ENCODE peak calls at places on chromosomes 12 and 14, in four cellular contexts. S, E, I and W are unnamed samples.

GRCh38 chr12:21925296-21925913 is 15.8 kb downstream of the ABCC9 start:
- DNase-seq in S (no peak), E (no peak), I (no peak), W (no peak)

GRCh38 chr14:99516156-99517045 is 35.2 kb downstream of the CCNK start:
- DNase-seq in S (no peak), E (no peak), I (no peak), W (no peak)

GRCh38 chr12:120687570-120688289 is 781 bp downstream of the MLEC start:
- DNase-seq in S (no peak), E (no peak), I (peak), W (peak)

GRCh38 chr12:1583421-1584078 is 10.8 kb downstream of the FBXL14 start:
- DNase-seq in S (peak), E (peak), I (peak), W (peak)

GRCh38 chr12:96064966-96065365 is 29.6 kb upstream of the LTA4H start:
- DNase-seq in S (no peak), E (no peak), I (no peak), W (no peak)

GRCh38 chr12:47094804-47095203 is 15.0 kb upstream of the AMIGO2 start:
- DNase-seq in S (no peak), E (peak), I (no peak), W (no peak)

GRCh38 chr12:111823891-111824290 is 18.1 kb upstream of the MAPKAPK5 start:
- DNase-seq in S (no peak), E (no peak), I (peak), W (no peak)

GRCh38 chr14:67228325-67228984 is 12.8 kb upstream of the PALS1 start:
- DNase-seq in S (no peak), E (peak), I (no peak), W (no peak)

GRCh38 chr12:115598827-115599226 is 678.7 kb downstream of the MED13L start:
- DNase-seq in S (no peak), E (no peak), I (peak), W (no peak)

GRCh38 chr14:33938131-33938949 is 12.5 kb downstream of the EGLN3 start:
- DNase-seq in S (peak), E (no peak), I (peak), W (peak)

GRCh38 chr14:67269338-67270060 is 28.3 kb downstream of the PALS1 start:
- DNase-seq in S (no peak), E (no peak), I (no peak), W (peak)

GRCh38 chr14:71318097-71318459 is 410.8 kb downstream of the PCNX1 start:
- DNase-seq in S (no peak), E (no peak), I (no peak), W (no peak)

GRCh38 chr12:48296586-48297396 is 53.9 kb downstream of the ZNF641 start:
- DNase-seq in S (peak), E (peak), I (peak), W (no peak)

GRCh38 chr12:52896190-52897100 is 8.4 kb downstream of the KRT8 start:
- DNase-seq in S (no peak), E (no peak), I (peak), W (no peak)

GRCh38 chr14:41389355-41389754 is 217.3 kb upstream of the LRFN5 start:
- DNase-seq in S (no peak), E (no peak), I (no peak), W (no peak)

GRCh38 chr12:24425601-24425970 is 476.1 kb upstream of the SOX5 start:
- DNase-seq in S (no peak), E (no peak), I (no peak), W (no peak)

GRCh38 chr14:62017651-62018230 is 255.5 kb downstream of the SNAPC1 start:
- DNase-seq in S (no peak), E (no peak), I (no peak), W (no peak)

GRCh38 chr12:93184664-93185368 is 192.9 kb upstream of the NUDT4 start:
- DNase-seq in S (no peak), E (no peak), I (no peak), W (no peak)

GRCh38 chr12:118981285-118982201 is at the start of gene SRRM4:
- DNase-seq in S (no peak), E (no peak), I (no peak), W (peak)

GRCh38 chr12:21296751-21297406 is 37.8 kb downstream of the SLCO1A2 start:
- DNase-seq in S (peak), E (peak), I (no peak), W (peak)

GRCh38 chr12:66467932-66468331 is 165.6 kb downstream of the HELB start:
- DNase-seq in S (peak), E (peak), I (no peak), W (peak)

GRCh38 chr12:116376354-116377193 is 99.1 kb upstream of the MED13L start:
- DNase-seq in S (no peak), E (peak), I (no peak), W (no peak)

GRCh38 chr14:31990183-31990862 is 86.8 kb upstream of the ARHGAP5 start:
- DNase-seq in S (no peak), E (no peak), I (no peak), W (no peak)

GRCh38 chr12:65355461-65355860 is 77.0 kb downstream of the MSRB3 start:
- DNase-seq in S (no peak), E (peak), I (no peak), W (no peak)

GRCh38 chr12:7403466-7403865 is 40.5 kb downstream of the CD163L1 start:
- DNase-seq in S (no peak), E (peak), I (no peak), W (no peak)

GRCh38 chr14:100858838-100859220 is 32.9 kb downstream of the MEG3 start:
- DNase-seq in S (no peak), E (no peak), I (no peak), W (no peak)

GRCh38 chr12:88665051-88665450 is 84.8 kb upstream of the KITLG start:
- DNase-seq in S (no peak), E (peak), I (no peak), W (no peak)

GRCh38 chr12:95574799-95575452 is 23.6 kb upstream of the USP44 start:
- DNase-seq in S (peak), E (peak), I (no peak), W (no peak)

GRCh38 chr12:59164991-59165718 is 244.9 kb upstream of the LRIG3 start:
- DNase-seq in S (no peak), E (peak), I (no peak), W (peak)

GRCh38 chr12:31369712-31370521 is 44.0 kb upstream of the SINHCAF start:
- DNase-seq in S (peak), E (no peak), I (peak), W (peak)

GRCh38 chr12:31089072-31089471 is 15.4 kb downstream of the DDX11 start:
- DNase-seq in S (no peak), E (no peak), I (no peak), W (no peak)

GRCh38 chr14:30874999-30875787 is 834 bp downstream of the COCH start:
- DNase-seq in S (no peak), E (no peak), I (peak), W (no peak)

GRCh38 chr14:58167891-58168290 is 15.9 kb upstream of the ARMH4 start:
- DNase-seq in S (no peak), E (no peak), I (no peak), W (no peak)

GRCh38 chr12:64411427-64411826 is 7.2 kb downstream of the XPOT start:
- DNase-seq in S (no peak), E (no peak), I (no peak), W (no peak)

GRCh38 chr12:115075552-115076170 is 391.7 kb upstream of the TBX3 start:
- DNase-seq in S (no peak), E (peak), I (no peak), W (no peak)

GRCh38 chr14:79424462-79424861 is 786.8 kb downstream of the DIO2 start:
- DNase-seq in S (no peak), E (no peak), I (no peak), W (no peak)

GRCh38 chr12:122825773-122826724 is 9.2 kb upstream of the HIP1R start:
- DNase-seq in S (peak), E (peak), I (no peak), W (peak)

GRCh38 chr12:131755305-131756113 is 44.6 kb downstream of the SFSWAP start:
- DNase-seq in S (peak), E (peak), I (no peak), W (peak)

GRCh38 chr12:23750923-23751322 is 198.5 kb downstream of the SOX5 start:
- DNase-seq in S (no peak), E (no peak), I (no peak), W (no peak)